ENCODE peak calls at places on chromosome 16, in ten cellular contexts. One of them, this sample, is unnamed.

GRCh38 chr16:19073344-19073743 is 5.9 kb downstream of the COQ7 start:
- DNase-seq in AG10803: no peak
- DNase-seq in activated naive CD8-positive, alpha-beta T cell treated with anti-CD3 and anti-CD28 coated beads, Interleukin-2, amount 50 U/mL, for 24 hours: no peak
- DNase-seq in CD8-positive, alpha-beta T cell: no peak
- DNase-seq in NCI-H774: no peak
- DNase-seq in DMS 273 treated with DMSO at 0.1 percent for 48 hours: no peak
- DNase-seq in SK-MEL-5: no peak
- DNase-seq in coronary artery: no peak
- DNase-seq in iPS-NIHi11: no peak
- DNase-seq in activated naive CD4-positive, alpha-beta T cell treated with anti-CD3 and anti-CD28 coated beads, Interleukin-2, amount 50 U/mL, for 72 hours: no peak
- DNase-seq in this sample: no peak

GRCh38 chr16:81755915-81756644 is 23.0 kb upstream of the PLCG2 start:
- DNase-seq in DMS 273 treated with DMSO at 0.1 percent for 48 hours: no peak
- DNase-seq in AG10803: no peak
- DNase-seq in activated naive CD8-positive, alpha-beta T cell treated with anti-CD3 and anti-CD28 coated beads, Interleukin-2, amount 50 U/mL, for 24 hours: no peak
- DNase-seq in CD8-positive, alpha-beta T cell: no peak
- DNase-seq in NCI-H774: no peak
- DNase-seq in iPS-NIHi11: no peak
- DNase-seq in SK-MEL-5: no peak
- DNase-seq in activated naive CD4-positive, alpha-beta T cell treated with anti-CD3 and anti-CD28 coated beads, Interleukin-2, amount 50 U/mL, for 72 hours: no peak
- DNase-seq in coronary artery: no peak
- DNase-seq in this sample: no peak

GRCh38 chr16:54285414-54286066 is 1.0 kb downstream of the IRX3 start:
- DNase-seq in activated naive CD4-positive, alpha-beta T cell treated with anti-CD3 and anti-CD28 coated beads, Interleukin-2, amount 50 U/mL, for 72 hours: no peak
- DNase-seq in AG10803: peak; percentile 62
- DNase-seq in SK-MEL-5: no peak
- DNase-seq in coronary artery: no peak
- DNase-seq in iPS-NIHi11: no peak
- DNase-seq in activated naive CD8-positive, alpha-beta T cell treated with anti-CD3 and anti-CD28 coated beads, Interleukin-2, amount 50 U/mL, for 24 hours: no peak
- DNase-seq in CD8-positive, alpha-beta T cell: no peak
- DNase-seq in NCI-H774: peak; percentile 36
- DNase-seq in DMS 273 treated with DMSO at 0.1 percent for 48 hours: no peak
- DNase-seq in this sample: no peak

GRCh38 chr16:10266809-10267208 is 84.6 kb upstream of the GRIN2A start:
- DNase-seq in activated naive CD8-positive, alpha-beta T cell treated with anti-CD3 and anti-CD28 coated beads, Interleukin-2, amount 50 U/mL, for 24 hours: peak; percentile 23
- DNase-seq in CD8-positive, alpha-beta T cell: no peak
- DNase-seq in AG10803: no peak
- DNase-seq in activated naive CD4-positive, alpha-beta T cell treated with anti-CD3 and anti-CD28 coated beads, Interleukin-2, amount 50 U/mL, for 72 hours: no peak
- DNase-seq in SK-MEL-5: no peak
- DNase-seq in iPS-NIHi11: no peak
- DNase-seq in NCI-H774: no peak
- DNase-seq in DMS 273 treated with DMSO at 0.1 percent for 48 hours: no peak
- DNase-seq in coronary artery: no peak
- DNase-seq in this sample: no peak

GRCh38 chr16:872436-873242 is 72.1 kb upstream of the GNG13 start:
- DNase-seq in activated naive CD4-positive, alpha-beta T cell treated with anti-CD3 and anti-CD28 coated beads, Interleukin-2, amount 50 U/mL, for 72 hours: no peak
- DNase-seq in DMS 273 treated with DMSO at 0.1 percent for 48 hours: no peak
- DNase-seq in coronary artery: no peak
- DNase-seq in AG10803: no peak
- DNase-seq in NCI-H774: no peak
- DNase-seq in iPS-NIHi11: no peak
- DNase-seq in activated naive CD8-positive, alpha-beta T cell treated with anti-CD3 and anti-CD28 coated beads, Interleukin-2, amount 50 U/mL, for 24 hours: no peak
- DNase-seq in SK-MEL-5: no peak
- DNase-seq in CD8-positive, alpha-beta T cell: no peak
- DNase-seq in this sample: no peak

GRCh38 chr16:49547448-49547847 is 173.8 kb downstream of the C16orf78 start:
- DNase-seq in DMS 273 treated with DMSO at 0.1 percent for 48 hours: peak; percentile 59
- DNase-seq in activated naive CD4-positive, alpha-beta T cell treated with anti-CD3 and anti-CD28 coated beads, Interleukin-2, amount 50 U/mL, for 72 hours: no peak
- DNase-seq in NCI-H774: no peak
- DNase-seq in iPS-NIHi11: no peak
- DNase-seq in SK-MEL-5: no peak
- DNase-seq in CD8-positive, alpha-beta T cell: no peak
- DNase-seq in AG10803: no peak
- DNase-seq in coronary artery: no peak
- DNase-seq in activated naive CD8-positive, alpha-beta T cell treated with anti-CD3 and anti-CD28 coated beads, Interleukin-2, amount 50 U/mL, for 24 hours: no peak
- DNase-seq in this sample: no peak

GRCh38 chr16:50368410-50369132 is at the start of gene BRD7:
- DNase-seq in iPS-NIHi11: peak; percentile 94
- DNase-seq in activated naive CD8-positive, alpha-beta T cell treated with anti-CD3 and anti-CD28 coated beads, Interleukin-2, amount 50 U/mL, for 24 hours: peak; percentile 69
- DNase-seq in activated naive CD4-positive, alpha-beta T cell treated with anti-CD3 and anti-CD28 coated beads, Interleukin-2, amount 50 U/mL, for 72 hours: peak; percentile 72
- DNase-seq in NCI-H774: peak; percentile 34
- DNase-seq in coronary artery: no peak
- DNase-seq in CD8-positive, alpha-beta T cell: peak; percentile 73
- DNase-seq in SK-MEL-5: peak; percentile 50
- DNase-seq in DMS 273 treated with DMSO at 0.1 percent for 48 hours: peak; percentile 30
- DNase-seq in AG10803: peak; percentile 49
- DNase-seq in this sample: peak; percentile 82

GRCh38 chr16:27195941-27196595 is 7.3 kb upstream of the KDM8 start:
- DNase-seq in NCI-H774: no peak
- DNase-seq in activated naive CD4-positive, alpha-beta T cell treated with anti-CD3 and anti-CD28 coated beads, Interleukin-2, amount 50 U/mL, for 72 hours: no peak
- DNase-seq in AG10803: no peak
- DNase-seq in activated naive CD8-positive, alpha-beta T cell treated with anti-CD3 and anti-CD28 coated beads, Interleukin-2, amount 50 U/mL, for 24 hours: no peak
- DNase-seq in CD8-positive, alpha-beta T cell: peak; percentile 60
- DNase-seq in DMS 273 treated with DMSO at 0.1 percent for 48 hours: no peak
- DNase-seq in coronary artery: no peak
- DNase-seq in SK-MEL-5: no peak
- DNase-seq in iPS-NIHi11: no peak
- DNase-seq in this sample: no peak

GRCh38 chr16:85654251-85655115 is 34.3 kb downstream of the GINS2 start:
- DNase-seq in DMS 273 treated with DMSO at 0.1 percent for 48 hours: no peak
- DNase-seq in activated naive CD4-positive, alpha-beta T cell treated with anti-CD3 and anti-CD28 coated beads, Interleukin-2, amount 50 U/mL, for 72 hours: no peak
- DNase-seq in coronary artery: no peak
- DNase-seq in NCI-H774: no peak
- DNase-seq in AG10803: no peak
- DNase-seq in activated naive CD8-positive, alpha-beta T cell treated with anti-CD3 and anti-CD28 coated beads, Interleukin-2, amount 50 U/mL, for 24 hours: no peak
- DNase-seq in CD8-positive, alpha-beta T cell: no peak
- DNase-seq in iPS-NIHi11: no peak
- DNase-seq in SK-MEL-5: no peak
- DNase-seq in this sample: no peak

GRCh38 chr16:56931253-56931768 is 631 bp upstream of the HERPUD1 start:
- DNase-seq in coronary artery: no peak
- DNase-seq in CD8-positive, alpha-beta T cell: no peak
- DNase-seq in iPS-NIHi11: no peak
- DNase-seq in DMS 273 treated with DMSO at 0.1 percent for 48 hours: no peak
- DNase-seq in AG10803: no peak
- DNase-seq in NCI-H774: no peak
- DNase-seq in activated naive CD8-positive, alpha-beta T cell treated with anti-CD3 and anti-CD28 coated beads, Interleukin-2, amount 50 U/mL, for 24 hours: no peak
- DNase-seq in SK-MEL-5: peak; percentile 27
- DNase-seq in activated naive CD4-positive, alpha-beta T cell treated with anti-CD3 and anti-CD28 coated beads, Interleukin-2, amount 50 U/mL, for 72 hours: no peak
- DNase-seq in this sample: no peak

GRCh38 chr16:49567940-49568339 is 194.3 kb downstream of the C16orf78 start:
- DNase-seq in iPS-NIHi11: no peak
- DNase-seq in SK-MEL-5: peak; percentile 5
- DNase-seq in CD8-positive, alpha-beta T cell: no peak
- DNase-seq in AG10803: no peak
- DNase-seq in activated naive CD8-positive, alpha-beta T cell treated with anti-CD3 and anti-CD28 coated beads, Interleukin-2, amount 50 U/mL, for 24 hours: no peak
- DNase-seq in activated naive CD4-positive, alpha-beta T cell treated with anti-CD3 and anti-CD28 coated beads, Interleukin-2, amount 50 U/mL, for 72 hours: no peak
- DNase-seq in NCI-H774: no peak
- DNase-seq in DMS 273 treated with DMSO at 0.1 percent for 48 hours: no peak
- DNase-seq in coronary artery: no peak
- DNase-seq in this sample: no peak

This sample was measured in mesothelial cell of epicardium.